ENCODE peak calls at places on chromosomes 2 and 18, in nine cellular contexts. One of them, this sample, is unnamed. For H3K9me3 and H3K9me2, the result is how much of the 10 kb centered on the place peaks cover.

GRCh38 chr2:197442865-197443264 is 8.0 kb upstream of the SF3B1 start:
- DNase-seq in PC-9: no peak
- DNase-seq in HCT116: no peak
- DNase-seq in GM23248: no peak
- DNase-seq in hepatocyte: no peak
- DNase-seq in Karpas-422: no peak
- DNase-seq in MM.1S: no peak
- DNase-seq in PC-3: no peak
- DNase-seq in SK-N-SH: no peak
- DNase-seq in this sample: no peak

GRCh38 chr2:142868281-142868762 is 9.1 kb upstream of the KYNU start:
- DNase-seq in PC-9: peak
- DNase-seq in HCT116: no peak
- DNase-seq in GM23248: peak
- DNase-seq in hepatocyte: no peak
- DNase-seq in Karpas-422: no peak
- DNase-seq in MM.1S: no peak
- DNase-seq in PC-3: peak
- DNase-seq in SK-N-SH: no peak
- DNase-seq in this sample: no peak

GRCh38 chr2:117704818-117705217 is 109.7 kb upstream of the DDX18 start:
- DNase-seq in PC-9: no peak
- DNase-seq in HCT116: no peak
- DNase-seq in GM23248: no peak
- DNase-seq in hepatocyte: no peak
- DNase-seq in Karpas-422: no peak
- DNase-seq in MM.1S: no peak
- DNase-seq in PC-3: no peak
- DNase-seq in SK-N-SH: no peak
- DNase-seq in this sample: no peak

GRCh38 chr18:30150466-30151019 is 892.0 kb downstream of the DSC3 start:
- DNase-seq in PC-9: no peak
- DNase-seq in HCT116: no peak
- DNase-seq in GM23248: no peak
- DNase-seq in hepatocyte: no peak
- DNase-seq in Karpas-422: no peak
- DNase-seq in MM.1S: no peak
- DNase-seq in PC-3: no peak
- DNase-seq in SK-N-SH: no peak
- DNase-seq in this sample: no peak

GRCh38 chr2:46171996-46172546 is 125.1 kb upstream of the EPAS1 start:
- DNase-seq in PC-9: peak
- DNase-seq in HCT116: peak
- DNase-seq in GM23248: no peak
- DNase-seq in hepatocyte: no peak
- DNase-seq in Karpas-422: no peak
- DNase-seq in MM.1S: no peak
- DNase-seq in PC-3: peak
- DNase-seq in SK-N-SH: peak
- DNase-seq in this sample: no peak

GRCh38 chr2:212912445-212913103 is 238.8 kb downstream of the IKZF2 start:
- DNase-seq in PC-9: peak
- DNase-seq in HCT116: no peak
- DNase-seq in GM23248: peak
- DNase-seq in hepatocyte: peak
- DNase-seq in Karpas-422: no peak
- DNase-seq in MM.1S: no peak
- DNase-seq in PC-3: peak
- DNase-seq in SK-N-SH: peak
- DNase-seq in this sample: no peak

GRCh38 chr2:182077023-182077422 is 91.4 kb downstream of the PPP1R1C start:
- DNase-seq in PC-9: no peak
- DNase-seq in HCT116: no peak
- DNase-seq in GM23248: no peak
- DNase-seq in hepatocyte: no peak
- DNase-seq in Karpas-422: no peak
- DNase-seq in MM.1S: no peak
- DNase-seq in PC-3: peak
- DNase-seq in SK-N-SH: no peak
- DNase-seq in this sample: no peak

GRCh38 chr2:15729001-15729400 is 137.3 kb downstream of the DDX1 start:
- DNase-seq in PC-9: no peak
- DNase-seq in HCT116: no peak
- DNase-seq in GM23248: no peak
- DNase-seq in hepatocyte: no peak
- DNase-seq in Karpas-422: no peak
- DNase-seq in MM.1S: no peak
- DNase-seq in PC-3: no peak
- DNase-seq in SK-N-SH: no peak
- DNase-seq in this sample: no peak

GRCh38 chr2:26503238-26503880 is 25.4 kb upstream of the OTOF start:
- DNase-seq in PC-9: peak
- DNase-seq in HCT116: peak
- DNase-seq in GM23248: peak
- DNase-seq in hepatocyte: peak
- DNase-seq in Karpas-422: peak
- DNase-seq in MM.1S: peak
- DNase-seq in PC-3: peak
- DNase-seq in SK-N-SH: peak
- DNase-seq in this sample: peak

GRCh38 chr2:108396845-108397244 is 19.1 kb downstream of the SULT1C4 start:
- DNase-seq in PC-9: peak
- DNase-seq in HCT116: peak
- DNase-seq in GM23248: peak
- DNase-seq in hepatocyte: no peak
- DNase-seq in Karpas-422: peak
- DNase-seq in MM.1S: peak
- DNase-seq in PC-3: peak
- DNase-seq in SK-N-SH: no peak
- DNase-seq in this sample: peak
- H3K9me3 ChIP-seq in PC-9: under half
- H3K9me3 ChIP-seq in HCT116: under half
- H3K9me3 ChIP-seq in GM23248: under half
- H3K9me3 ChIP-seq in hepatocyte: under half
- H3K9me3 ChIP-seq in Karpas-422: under half
- H3K9me3 ChIP-seq in MM.1S: under half
- H3K9me3 ChIP-seq in PC-3: under half
- H3K9me3 ChIP-seq in SK-N-SH: under half
- H3K9me3 ChIP-seq in this sample: under half

GRCh38 chr2:6986894-6987487 is 69.8 kb downstream of the RNF144A start:
- DNase-seq in PC-9: no peak
- DNase-seq in HCT116: no peak
- DNase-seq in GM23248: no peak
- DNase-seq in hepatocyte: no peak
- DNase-seq in Karpas-422: no peak
- DNase-seq in MM.1S: no peak
- DNase-seq in PC-3: no peak
- DNase-seq in SK-N-SH: no peak
- DNase-seq in this sample: no peak

GRCh38 chr2:6990871-6991270 is 73.7 kb downstream of the RNF144A start:
- DNase-seq in PC-9: no peak
- DNase-seq in HCT116: no peak
- DNase-seq in GM23248: no peak
- DNase-seq in hepatocyte: no peak
- DNase-seq in Karpas-422: no peak
- DNase-seq in MM.1S: no peak
- DNase-seq in PC-3: no peak
- DNase-seq in SK-N-SH: no peak
- DNase-seq in this sample: no peak

GRCh38 chr2:6982934-6983589 is 65.8 kb downstream of the RNF144A start:
- DNase-seq in PC-9: no peak
- DNase-seq in HCT116: no peak
- DNase-seq in GM23248: no peak
- DNase-seq in hepatocyte: no peak
- DNase-seq in Karpas-422: no peak
- DNase-seq in MM.1S: no peak
- DNase-seq in PC-3: no peak
- DNase-seq in SK-N-SH: no peak
- DNase-seq in this sample: no peak

GRCh38 chr2:6982484-6982883 is 65.3 kb downstream of the RNF144A start:
- DNase-seq in PC-9: no peak
- DNase-seq in HCT116: no peak
- DNase-seq in GM23248: no peak
- DNase-seq in hepatocyte: no peak
- DNase-seq in Karpas-422: no peak
- DNase-seq in MM.1S: no peak
- DNase-seq in PC-3: no peak
- DNase-seq in SK-N-SH: no peak
- DNase-seq in this sample: no peak

DNA sequence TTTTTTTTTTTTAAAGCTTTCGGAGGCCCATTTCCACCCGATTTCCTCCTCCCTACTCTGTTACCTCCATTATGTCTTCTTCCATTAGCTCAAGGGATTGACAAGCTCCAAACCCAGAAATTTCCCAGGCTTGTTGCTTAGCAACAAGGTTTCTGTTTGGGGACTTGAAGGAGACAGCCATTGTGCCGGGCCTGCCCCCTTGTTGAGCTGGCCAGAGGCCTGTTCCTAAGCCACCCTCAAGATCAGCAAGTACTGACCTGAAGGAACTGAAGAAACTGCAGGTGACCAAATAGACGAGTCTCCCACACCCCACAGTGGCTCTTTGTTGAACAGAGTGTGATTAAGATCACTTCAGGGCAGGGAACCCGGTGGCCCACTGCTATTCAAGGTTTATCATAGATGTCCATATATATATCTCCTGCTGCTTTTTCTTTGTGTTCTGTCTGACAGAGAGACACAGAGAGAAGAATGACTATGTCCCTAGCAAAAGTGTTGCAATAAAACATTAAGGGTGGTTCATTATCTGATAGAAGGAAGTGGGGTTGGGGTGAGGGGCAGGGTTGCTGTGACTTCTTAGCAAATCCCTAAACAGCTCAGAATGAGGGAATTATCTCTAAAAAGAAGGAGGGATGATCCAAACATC is 69.2 kb downstream of the RNF144A start:
- DNase-seq in PC-9: no peak
- DNase-seq in HCT116: no peak
- DNase-seq in GM23248: no peak
- DNase-seq in hepatocyte: no peak
- DNase-seq in Karpas-422: no peak
- DNase-seq in MM.1S: no peak
- DNase-seq in PC-3: peak
- DNase-seq in SK-N-SH: peak
- DNase-seq in this sample: no peak
- H3K9me2 ChIP-seq in PC-9: under half
- H3K9me2 ChIP-seq in HCT116: under half
- H3K9me2 ChIP-seq in GM23248: under half
- H3K9me2 ChIP-seq in hepatocyte: under half
- H3K9me2 ChIP-seq in Karpas-422: under half
- H3K9me2 ChIP-seq in MM.1S: under half
- H3K9me2 ChIP-seq in PC-3: under half
- H3K9me2 ChIP-seq in SK-N-SH: under half
- H3K9me2 ChIP-seq in this sample: under half

GRCh38 chr18:58785870-58786269 is 78.8 kb upstream of the ZNF532 start:
- DNase-seq in PC-9: no peak
- DNase-seq in HCT116: no peak
- DNase-seq in GM23248: no peak
- DNase-seq in hepatocyte: no peak
- DNase-seq in Karpas-422: no peak
- DNase-seq in MM.1S: no peak
- DNase-seq in PC-3: peak
- DNase-seq in SK-N-SH: no peak
- DNase-seq in this sample: no peak
- H2AFZ ChIP-seq in PC-9: no peak
- H2AFZ ChIP-seq in HCT116: no peak
- H2AFZ ChIP-seq in GM23248: no peak
- H2AFZ ChIP-seq in hepatocyte: no peak
- H2AFZ ChIP-seq in Karpas-422: no peak
- H2AFZ ChIP-seq in MM.1S: no peak
- H2AFZ ChIP-seq in PC-3: no peak
- H2AFZ ChIP-seq in SK-N-SH: peak
- H2AFZ ChIP-seq in this sample: no peak

DNA sequence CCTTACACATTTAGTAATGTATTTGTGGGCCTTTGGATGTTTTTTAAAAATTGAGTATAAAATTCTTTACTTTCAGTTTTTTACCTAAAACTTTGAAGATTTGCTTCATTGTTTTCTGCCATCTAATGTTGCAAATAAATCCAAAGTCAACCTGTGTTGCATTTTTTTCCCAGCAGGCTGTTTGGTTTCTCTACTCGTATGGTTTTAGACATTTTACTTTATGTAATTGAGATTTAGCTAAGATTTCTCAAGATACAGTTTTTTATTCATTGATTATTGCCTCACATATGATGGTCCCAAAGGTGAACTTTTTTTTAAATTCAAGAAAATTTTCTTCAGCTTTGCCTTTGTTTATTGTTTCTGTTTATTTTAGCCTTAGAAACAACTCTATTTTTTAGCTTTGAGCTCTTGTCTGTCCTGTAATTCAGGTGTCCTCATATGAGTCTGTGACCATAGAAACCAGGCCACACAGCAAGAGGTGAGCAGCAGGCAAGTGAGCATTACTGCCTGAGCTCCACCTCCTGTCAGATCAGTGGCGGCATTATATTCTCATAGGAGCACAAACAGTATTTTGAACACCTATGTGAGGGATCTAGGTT is 53.4 kb upstream of the TBR1 start:
- DNase-seq in PC-9: no peak
- DNase-seq in HCT116: no peak
- DNase-seq in GM23248: no peak
- DNase-seq in hepatocyte: no peak
- DNase-seq in Karpas-422: no peak
- DNase-seq in MM.1S: no peak
- DNase-seq in PC-3: no peak
- DNase-seq in SK-N-SH: no peak
- DNase-seq in this sample: no peak
- H3K9me3 ChIP-seq in PC-9: under half
- H3K9me3 ChIP-seq in HCT116: under half
- H3K9me3 ChIP-seq in GM23248: under half
- H3K9me3 ChIP-seq in hepatocyte: under half
- H3K9me3 ChIP-seq in Karpas-422: under half
- H3K9me3 ChIP-seq in MM.1S: under half
- H3K9me3 ChIP-seq in PC-3: under half
- H3K9me3 ChIP-seq in SK-N-SH: under half
- H3K9me3 ChIP-seq in this sample: under half

GRCh38 chr2:128640847-128641360 is 322.2 kb upstream of the HS6ST1 start:
- DNase-seq in PC-9: no peak
- DNase-seq in HCT116: no peak
- DNase-seq in GM23248: no peak
- DNase-seq in hepatocyte: no peak
- DNase-seq in Karpas-422: no peak
- DNase-seq in MM.1S: no peak
- DNase-seq in PC-3: no peak
- DNase-seq in SK-N-SH: no peak
- DNase-seq in this sample: no peak
- H3K9me2 ChIP-seq in PC-9: under half
- H3K9me2 ChIP-seq in HCT116: under half
- H3K9me2 ChIP-seq in GM23248: under half
- H3K9me2 ChIP-seq in hepatocyte: under half
- H3K9me2 ChIP-seq in Karpas-422: under half
- H3K9me2 ChIP-seq in MM.1S: under half
- H3K9me2 ChIP-seq in PC-3: under half
- H3K9me2 ChIP-seq in SK-N-SH: under half
- H3K9me2 ChIP-seq in this sample: under half

DNA sequence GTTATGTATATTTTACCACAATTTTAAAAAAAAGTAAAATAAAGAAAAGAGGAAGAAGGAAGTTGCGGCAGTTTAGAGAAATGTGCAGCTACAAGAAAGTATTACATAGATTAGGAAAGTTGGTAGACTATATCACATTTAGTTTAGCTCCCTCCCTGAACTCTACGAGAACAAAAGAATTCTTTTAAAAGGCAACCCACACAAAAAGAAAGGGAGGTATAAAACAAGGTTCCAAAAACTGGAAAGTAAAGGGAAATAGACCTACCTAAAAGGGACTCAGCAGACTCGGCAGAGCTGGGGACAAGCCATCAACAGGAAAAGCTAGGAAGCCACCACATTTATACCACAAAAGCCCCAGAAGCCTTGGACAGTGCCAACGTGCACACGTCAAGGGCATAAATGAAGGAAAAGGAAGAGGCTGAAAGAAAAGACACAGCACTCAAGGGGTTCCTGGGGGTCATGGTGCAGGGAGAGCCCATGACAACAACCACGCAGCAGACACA is 9.1 kb downstream of the TMEM127 start:
- DNase-seq in PC-9: no peak
- DNase-seq in HCT116: no peak
- DNase-seq in GM23248: no peak
- DNase-seq in hepatocyte: no peak
- DNase-seq in Karpas-422: no peak
- DNase-seq in MM.1S: no peak
- DNase-seq in PC-3: no peak
- DNase-seq in SK-N-SH: no peak
- DNase-seq in this sample: no peak
- H2AFZ ChIP-seq in PC-9: no peak
- H2AFZ ChIP-seq in HCT116: no peak
- H2AFZ ChIP-seq in GM23248: no peak
- H2AFZ ChIP-seq in hepatocyte: no peak
- H2AFZ ChIP-seq in Karpas-422: no peak
- H2AFZ ChIP-seq in MM.1S: no peak
- H2AFZ ChIP-seq in PC-3: no peak
- H2AFZ ChIP-seq in SK-N-SH: no peak
- H2AFZ ChIP-seq in this sample: no peak

This sample was measured in OCI-LY7.